ENCODE peak calls at places on chromosome 2, in six cellular contexts. Q is AG04449; K is OCI-LY7; B is CD8-positive, alpha-beta T cell; Z is fibroblast of lung; V is GM20000. P is an unnamed sample.

GRCh38 chr2:190093793-190094192 is 31.3 kb upstream of the MSTN start:
- DNase-seq in B (no peak), K (no peak), Q (no peak), Z (peak), V (no peak), P (no peak)

GRCh38 chr2:188569441-188569840 is 277.8 kb downstream of the GULP1 start:
- DNase-seq in Z (no peak), B (no peak), K (no peak), V (no peak), Q (no peak), P (no peak)

GRCh38 chr2:104938226-104938941 is 84.5 kb downstream of the POU3F3 start:
- DNase-seq in Z (no peak), Q (no peak), B (no peak), V (peak), K (peak), P (peak)

GRCh38 chr2:118457956-118458355 is 369.7 kb downstream of the INSIG2 start:
- DNase-seq in Q (no peak), V (no peak), Z (no peak), K (no peak), B (no peak), P (no peak)

GRCh38 chr2:1150724-1151511 is 200.3 kb downstream of the SNTG2 start:
- DNase-seq in B (no peak), K (no peak), Q (no peak), V (no peak), Z (no peak), P (no peak)

GRCh38 chr2:45944075-45944474 is 292.6 kb downstream of the PRKCE start:
- DNase-seq in Z (peak), V (no peak), Q (no peak), K (no peak), B (no peak), P (no peak)

GRCh38 chr2:121285077-121285449 is at the start of gene TFCP2L1:
- DNase-seq in V (peak), Z (peak), B (no peak), K (peak), Q (no peak), P (peak)

GRCh38 chr2:72917875-72918660 is 749 bp downstream of the EMX1 start:
- DNase-seq in V (peak), Z (no peak), Q (no peak), K (no peak), B (no peak), P (peak)

GRCh38 chr2:29014811-29015414 is 33.8 kb downstream of the TOGARAM2 start:
- DNase-seq in Q (peak), K (no peak), Z (peak), V (peak), B (peak), P (no peak)

GRCh38 chr2:116719841-116720240 is 1094.7 kb upstream of the DDX18 start:
- DNase-seq in K (no peak), B (no peak), Q (no peak), V (no peak), Z (peak), P (no peak)

GRCh38 chr2:72026819-72027425 is 120.7 kb downstream of the CYP26B1 start:
- DNase-seq in B (no peak), K (no peak), V (no peak), Q (no peak), Z (peak), P (no peak)

GRCh38 chr2:218032336-218033171 is 29.8 kb upstream of the TNS1 start:
- DNase-seq in V (peak), Z (no peak), B (no peak), Q (no peak), K (no peak), P (peak)

GRCh38 chr2:238065447-238065846 is 4.6 kb downstream of the SCLY start:
- DNase-seq in K (no peak), B (no peak), V (no peak), Z (no peak), Q (no peak), P (no peak)

GRCh38 chr2:11080253-11081115 is 74.8 kb upstream of the SLC66A3 start:
- DNase-seq in K (no peak), Q (no peak), B (no peak), Z (no peak), V (no peak), P (no peak)

GRCh38 chr2:7767902-7768301 is 850.7 kb downstream of the RNF144A start:
- DNase-seq in Z (no peak), K (no peak), B (no peak), Q (no peak), V (no peak), P (no peak)

GRCh38 chr2:27715318-27716165 is 51.9 kb downstream of the SLC4A1AP start:
- DNase-seq in V (peak), B (no peak), K (no peak), Q (peak), Z (peak), P (peak)

GRCh38 chr2:164826293-164827243 is 15.1 kb downstream of the COBLL1 start:
- DNase-seq in K (no peak), B (no peak), Q (no peak), V (no peak), Z (peak), P (no peak)

GRCh38 chr2:37623971-37624897 is 47.2 kb downstream of the CDC42EP3 start:
- DNase-seq in Q (no peak), V (peak), B (no peak), Z (peak), K (no peak), P (peak)

GRCh38 chr2:111122631-111123421 is 2.1 kb downstream of the BCL2L11 start:
- DNase-seq in B (no peak), K (peak), V (peak), Z (peak), Q (no peak), P (no peak)

GRCh38 chr2:174442546-174443510 is 44.0 kb downstream of the GPR155 start:
- DNase-seq in V (no peak), Q (peak), K (peak), B (no peak), Z (peak), P (no peak)

GRCh38 chr2:232966122-232966521 is 46.9 kb downstream of the NGEF start:
- DNase-seq in V (no peak), Z (no peak), Q (no peak), K (no peak), B (no peak), P (no peak)

GRCh38 chr2:205712983-205713531 is 30.8 kb downstream of the NRP2 start:
- DNase-seq in B (no peak), Q (no peak), K (no peak), V (no peak), Z (no peak), P (no peak)

GRCh38 chr2:3291113-3291512 is 86.5 kb downstream of the EIPR1 start:
- DNase-seq in B (no peak), Z (no peak), V (no peak), K (no peak), Q (no peak), P (no peak)

GRCh38 chr2:176128172-176129012 is 1.1 kb upstream of the HOXD8 start:
- DNase-seq in Q (no peak), V (no peak), B (no peak), K (no peak), Z (no peak), P (no peak)

GRCh38 chr2:29987141-29987540 is 65.8 kb upstream of the ALK start:
- DNase-seq in V (no peak), Z (no peak), B (no peak), K (no peak), Q (no peak), P (no peak)

GRCh38 chr2:18055290-18055689 is 176.8 kb downstream of the KCNS3 start:
- DNase-seq in B (no peak), V (no peak), K (no peak), Q (no peak), Z (no peak), P (no peak)

GRCh38 chr2:216648105-216648504 is 14.9 kb downstream of the IGFBP2 start:
- DNase-seq in Z (peak), B (no peak), Q (no peak), V (no peak), K (no peak), P (no peak)

GRCh38 chr2:12587729-12588522 is 128.8 kb upstream of the TRIB2 start:
- DNase-seq in B (no peak), Q (peak), K (peak), V (no peak), Z (peak), P (peak)

GRCh38 chr2:181231886-181232644 is 225.1 kb upstream of the ITGA4 start:
- DNase-seq in K (no peak), B (no peak), V (no peak), Q (no peak), Z (peak), P (no peak)

GRCh38 chr2:10844083-10844482 is 31.5 kb upstream of the PDIA6 start:
- DNase-seq in K (no peak), B (no peak), Z (peak), V (no peak), Q (no peak), P (no peak)

GRCh38 chr2:62787381-62787780 is 81.9 kb downstream of the EHBP1 start:
- DNase-seq in K (peak), Z (peak), Q (no peak), V (peak), B (no peak), P (peak)
- TF ChIP-seq CTCF in K (peak), Z (no peak), Q (peak), V (peak), B (no peak), P (peak)

GRCh38 chr2:171985076-171985475 is 14.7 kb upstream of the METAP1D start:
- DNase-seq in B (no peak), Z (peak), V (no peak), Q (no peak), K (no peak), P (no peak)

GRCh38 chr2:171979103-171979502 is 20.6 kb upstream of the METAP1D start:
- DNase-seq in Q (no peak), V (no peak), K (no peak), Z (no peak), B (no peak), P (no peak)
- TF ChIP-seq CTCF in Q (no peak), V (no peak), K (no peak), Z (no peak), B (no peak), P (no peak)

DNA sequence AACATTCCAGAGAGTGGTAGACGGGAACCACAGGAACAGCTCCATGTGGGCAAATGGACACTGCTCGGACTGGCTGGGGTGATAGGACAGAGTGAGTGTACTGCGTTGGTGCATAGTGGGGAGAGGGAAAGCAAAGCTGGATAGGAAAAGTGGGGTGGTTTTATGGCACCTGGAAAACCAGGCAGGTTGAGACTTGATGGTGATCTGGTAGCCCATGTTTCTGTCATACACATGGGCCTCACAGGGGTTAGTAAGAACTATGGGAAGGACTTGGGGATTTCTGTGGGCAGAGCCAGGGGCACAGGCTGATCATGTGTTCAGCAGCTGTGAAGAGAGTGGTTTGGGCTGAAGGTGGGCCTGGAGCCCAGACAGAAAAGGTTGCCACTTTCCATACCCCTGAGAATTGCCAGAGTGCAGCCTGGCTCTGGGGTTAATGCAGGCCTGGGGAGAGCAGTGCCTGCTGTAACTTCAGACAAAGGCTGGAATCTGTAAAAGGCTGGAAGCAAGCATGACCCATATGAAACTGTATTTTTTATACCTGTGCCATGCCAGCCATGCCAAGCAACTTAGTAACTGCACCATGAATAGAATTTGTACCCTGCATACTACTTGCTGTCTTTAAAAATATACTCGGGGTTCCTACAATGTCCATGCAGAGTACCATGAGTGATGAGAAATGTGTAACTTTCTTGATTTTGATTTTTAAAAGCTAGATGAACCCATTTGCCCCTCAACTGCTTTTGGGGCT is 41.9 kb downstream of the RPIA start:
- DNase-seq in V (no peak), Z (no peak), B (no peak), Q (no peak), K (no peak), P (no peak)
- TF ChIP-seq CTCF in V (no peak), Z (no peak), B (no peak), Q (no peak), K (no peak), P (no peak)

GRCh38 chr2:192197387-192197786 is 2.7 kb upstream of the TMEFF2 start:
- DNase-seq in K (no peak), V (no peak), Z (no peak), Q (no peak), B (no peak), P (no peak)
- TF ChIP-seq CTCF in K (no peak), V (no peak), Z (no peak), Q (no peak), B (no peak), P (no peak)

DNA sequence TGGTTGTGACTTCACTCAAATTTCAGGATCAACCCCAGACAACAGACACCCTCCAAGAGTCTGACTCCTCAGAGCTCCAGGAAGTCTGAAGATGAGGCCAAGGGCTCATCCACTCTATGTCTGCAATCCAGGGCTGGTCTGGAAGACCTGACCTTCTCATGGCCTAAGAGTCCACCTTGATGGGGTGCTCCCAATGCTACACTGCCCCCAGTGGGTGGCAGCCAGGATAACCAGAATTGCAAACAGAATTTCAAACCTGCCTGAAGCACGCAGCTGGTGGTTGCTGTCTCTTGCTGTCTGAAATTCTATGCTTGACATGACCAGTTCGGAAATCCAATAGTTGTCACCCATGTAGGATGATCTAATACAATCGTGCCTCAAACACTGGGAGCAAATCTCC is 96.0 kb downstream of the UXS1 start:
- DNase-seq in K (peak), V (no peak), Q (no peak), Z (no peak), B (no peak), P (no peak)
- TF ChIP-seq CTCF in K (peak), V (no peak), Q (peak), Z (no peak), B (peak), P (peak)

GRCh38 chr2:235295831-235296230 is 198.0 kb upstream of the AGAP1 start:
- DNase-seq in V (no peak), Q (no peak), K (no peak), Z (no peak), B (no peak), P (no peak)
- TF ChIP-seq CTCF in V (no peak), Q (no peak), K (no peak), Z (no peak), B (no peak), P (no peak)

DNA sequence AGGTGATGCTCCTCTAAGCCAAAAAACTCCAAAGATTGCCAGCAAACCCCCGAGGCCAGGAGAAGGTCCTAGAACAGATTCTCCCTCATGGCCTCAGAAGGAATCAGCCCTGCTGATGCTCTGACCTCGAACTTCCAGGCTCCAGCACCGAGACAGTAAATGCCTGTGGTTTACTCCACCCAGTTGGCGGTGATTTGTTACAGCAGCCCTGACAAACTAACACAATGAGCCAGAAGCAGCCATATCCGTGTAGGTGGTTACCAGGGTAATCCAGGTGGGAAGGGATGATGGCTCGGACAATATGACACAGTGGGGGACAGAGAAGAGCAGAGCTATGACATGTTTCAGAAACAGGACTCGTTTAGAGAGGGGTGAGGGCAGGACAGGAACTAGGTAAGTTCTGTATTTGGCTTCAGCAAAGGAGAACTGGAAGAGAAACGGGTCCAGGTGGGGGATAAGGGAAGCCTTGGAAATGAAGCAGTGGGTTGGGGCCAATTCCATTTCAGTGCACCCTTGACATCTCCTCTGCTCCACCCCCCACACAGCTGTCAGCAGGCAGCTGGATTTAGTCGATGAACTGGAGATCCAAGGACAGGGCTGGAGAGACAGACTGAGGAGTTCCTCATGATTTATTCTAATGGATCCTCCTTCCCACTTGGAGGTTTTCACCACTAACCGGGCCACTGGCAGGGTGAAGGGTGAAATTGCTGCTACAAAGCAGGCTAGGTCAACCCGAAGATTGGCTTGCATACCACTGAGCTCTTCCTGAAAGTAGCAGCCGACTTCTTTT is 179.6 kb upstream of the SH3BP4 start:
- DNase-seq in B (no peak), Z (peak), K (no peak), V (no peak), Q (no peak), P (no peak)
- TF ChIP-seq CTCF in B (no peak), Z (no peak), K (no peak), V (no peak), Q (no peak), P (no peak)

GRCh38 chr2:85213893-85214512 is 80.8 kb downstream of the TCF7L1 start:
- DNase-seq in K (no peak), V (no peak), Z (no peak), B (no peak), Q (no peak), P (no peak)

GRCh38 chr2:85216051-85216431 is 82.8 kb downstream of the TCF7L1 start:
- DNase-seq in V (no peak), Z (no peak), B (no peak), Q (no peak), K (no peak), P (no peak)

GRCh38 chr2:85216927-85217326 is 83.7 kb downstream of the TCF7L1 start:
- DNase-seq in B (no peak), V (no peak), K (no peak), Q (no peak), Z (no peak), P (no peak)

GRCh38 chr2:85213404-85213803 is 80.2 kb downstream of the TCF7L1 start:
- DNase-seq in Q (no peak), B (no peak), K (no peak), Z (no peak), V (no peak), P (no peak)

DNA sequence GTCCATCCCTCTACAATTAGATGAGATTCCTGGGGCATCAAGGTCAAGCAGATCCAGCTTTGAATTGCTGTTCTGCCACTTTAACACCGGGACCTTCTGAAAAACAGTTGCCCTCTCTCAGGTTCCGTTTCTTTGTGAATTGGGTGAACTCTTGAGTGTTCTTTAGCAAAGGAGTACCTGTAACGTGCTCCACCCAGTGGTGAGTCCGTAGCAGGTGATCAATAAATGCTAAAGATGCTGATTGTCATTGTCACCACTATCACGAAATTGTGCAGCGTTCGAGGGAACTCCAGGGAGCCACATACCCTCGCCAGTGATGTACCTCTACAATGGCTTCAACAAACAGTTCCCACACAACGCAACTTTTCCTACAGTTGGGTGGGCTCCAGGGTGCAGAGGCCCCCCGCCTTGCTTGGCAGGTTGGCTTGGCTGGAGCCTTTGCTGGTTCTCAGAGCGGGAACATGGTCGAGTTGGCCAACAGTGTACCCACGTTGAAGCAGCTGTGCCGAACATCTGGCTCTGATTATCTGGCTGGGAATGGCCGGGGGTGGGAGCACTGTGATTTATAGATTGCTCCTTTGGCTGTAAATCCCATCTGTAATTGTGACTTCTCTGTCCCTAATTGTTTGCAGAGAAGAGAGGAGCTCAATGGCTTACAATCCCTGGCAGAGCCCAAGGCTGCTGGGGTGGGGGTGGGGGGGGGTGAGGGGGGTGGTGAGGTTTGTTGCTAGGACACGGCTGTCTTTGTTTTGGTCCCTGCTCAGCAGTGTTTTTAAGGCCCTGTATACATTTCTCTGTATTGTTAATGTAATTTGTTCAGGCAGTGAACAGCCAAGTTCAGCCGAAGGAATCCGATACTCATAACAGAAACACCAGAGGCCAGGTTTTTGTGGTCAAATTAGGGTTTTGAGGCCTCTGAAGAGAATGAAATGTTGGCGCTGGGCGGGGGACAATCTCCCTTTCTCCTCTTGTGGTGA is 82.2 kb downstream of the TCF7L1 start:
- DNase-seq in B (no peak), Z (peak), Q (peak), V (no peak), K (peak), P (no peak)
- TF ChIP-seq CTCF in B (no peak), Z (no peak), Q (no peak), V (no peak), K (peak), P (no peak)

DNA sequence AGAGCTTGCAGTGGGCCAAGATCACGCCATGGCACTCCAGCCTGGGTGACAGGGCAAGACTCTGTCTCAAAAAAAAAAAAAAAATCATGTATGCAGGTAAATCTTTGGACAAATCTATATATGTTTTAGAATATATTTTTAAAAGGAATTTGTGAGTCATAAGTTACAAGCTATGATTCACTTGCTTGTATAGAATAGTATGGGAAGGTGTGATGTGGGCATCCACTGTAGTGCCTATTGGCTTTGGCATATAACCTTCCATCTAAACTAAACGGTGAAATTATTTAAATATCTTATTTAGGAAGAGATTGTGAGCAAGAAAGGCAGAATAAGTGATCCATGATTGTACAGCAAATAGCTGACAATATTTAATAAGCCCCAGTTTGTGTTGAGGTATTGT is 261.1 kb downstream of the GALNT13 start:
- DNase-seq in Q (no peak), K (no peak), B (no peak), V (no peak), Z (no peak), P (no peak)
- TF ChIP-seq CTCF in Q (no peak), K (no peak), B (no peak), V (no peak), Z (no peak), P (no peak)